ENCODE peak calls at places on chromosomes 11 and 22, in seven cellular contexts. One of them, this sample, is unnamed.

GRCh38 chr22:43919106-43919965 is 4.3 kb upstream of the PNPLA3 start:
- DNase-seq in mammary epithelial cell: peak
- DNase-seq in AG09309: no peak
- DNase-seq in HFF-Myc: no peak
- DNase-seq in GM12865: no peak
- DNase-seq in lower leg skin: no peak
- DNase-seq in GM20000: no peak
- DNase-seq in this sample: no peak

GRCh38 chr22:24731786-24732185 is 42.7 kb downstream of the PIWIL3 start:
- DNase-seq in mammary epithelial cell: peak
- DNase-seq in AG09309: no peak
- DNase-seq in HFF-Myc: no peak
- DNase-seq in GM12865: no peak
- DNase-seq in lower leg skin: no peak
- DNase-seq in GM20000: no peak
- DNase-seq in this sample: no peak

GRCh38 chr11:19820100-19820499 is 107.5 kb downstream of the NAV2 start:
- DNase-seq in mammary epithelial cell: no peak
- DNase-seq in AG09309: no peak
- DNase-seq in HFF-Myc: no peak
- DNase-seq in GM12865: no peak
- DNase-seq in lower leg skin: no peak
- DNase-seq in GM20000: no peak
- DNase-seq in this sample: no peak

GRCh38 chr11:6284250-6284649 is 24.6 kb downstream of the CCKBR start:
- DNase-seq in mammary epithelial cell: no peak
- DNase-seq in AG09309: no peak
- DNase-seq in HFF-Myc: no peak
- DNase-seq in GM12865: no peak
- DNase-seq in lower leg skin: no peak
- DNase-seq in GM20000: no peak
- DNase-seq in this sample: no peak

GRCh38 chr22:35368386-35368785 is 12.5 kb upstream of the HMOX1 start:
- DNase-seq in mammary epithelial cell: no peak
- DNase-seq in AG09309: no peak
- DNase-seq in HFF-Myc: no peak
- DNase-seq in GM12865: no peak
- DNase-seq in lower leg skin: no peak
- DNase-seq in GM20000: no peak
- DNase-seq in this sample: no peak

GRCh38 chr11:63643205-63643604 is 28.0 kb downstream of the ATL3 start:
- DNase-seq in mammary epithelial cell: no peak
- DNase-seq in AG09309: no peak
- DNase-seq in HFF-Myc: no peak
- DNase-seq in GM12865: no peak
- DNase-seq in lower leg skin: no peak
- DNase-seq in GM20000: no peak
- DNase-seq in this sample: no peak

GRCh38 chr11:15179167-15179566 is 64.4 kb downstream of the INSC start:
- DNase-seq in mammary epithelial cell: no peak
- DNase-seq in AG09309: peak
- DNase-seq in HFF-Myc: peak
- DNase-seq in GM12865: no peak
- DNase-seq in lower leg skin: no peak
- DNase-seq in GM20000: no peak
- DNase-seq in this sample: no peak

GRCh38 chr11:102268083-102268984 is 49.0 kb upstream of the BIRC3 start:
- DNase-seq in mammary epithelial cell: peak
- DNase-seq in AG09309: no peak
- DNase-seq in HFF-Myc: no peak
- DNase-seq in GM12865: peak
- DNase-seq in lower leg skin: peak
- DNase-seq in GM20000: peak
- DNase-seq in this sample: peak

GRCh38 chr11:123822591-123822990 is 16.4 kb upstream of the OR6M1 start:
- DNase-seq in mammary epithelial cell: peak
- DNase-seq in AG09309: no peak
- DNase-seq in HFF-Myc: no peak
- DNase-seq in GM12865: no peak
- DNase-seq in lower leg skin: no peak
- DNase-seq in GM20000: no peak
- DNase-seq in this sample: no peak

GRCh38 chr11:134572741-134573675 is 161.0 kb upstream of the B3GAT1 start:
- DNase-seq in mammary epithelial cell: no peak
- DNase-seq in AG09309: no peak
- DNase-seq in HFF-Myc: no peak
- DNase-seq in GM12865: no peak
- DNase-seq in lower leg skin: no peak
- DNase-seq in GM20000: no peak
- DNase-seq in this sample: no peak

GRCh38 chr11:9250139-9250582 is 15.0 kb downstream of the DENND5A start:
- DNase-seq in mammary epithelial cell: no peak
- DNase-seq in AG09309: no peak
- DNase-seq in HFF-Myc: no peak
- DNase-seq in GM12865: peak
- DNase-seq in lower leg skin: no peak
- DNase-seq in GM20000: peak
- DNase-seq in this sample: no peak

GRCh38 chr11:1054143-1055108 is 17.9 kb upstream of the MUC6 start:
- DNase-seq in mammary epithelial cell: no peak
- DNase-seq in AG09309: no peak
- DNase-seq in HFF-Myc: peak
- DNase-seq in GM12865: no peak
- DNase-seq in lower leg skin: no peak
- DNase-seq in GM20000: no peak
- DNase-seq in this sample: no peak

GRCh38 chr22:37032535-37033460 is 13.3 kb downstream of the MPST start:
- DNase-seq in mammary epithelial cell: peak
- DNase-seq in AG09309: peak
- DNase-seq in HFF-Myc: no peak
- DNase-seq in GM12865: no peak
- DNase-seq in lower leg skin: no peak
- DNase-seq in GM20000: no peak
- DNase-seq in this sample: no peak

GRCh38 chr11:123525072-123525471 is 95.0 kb downstream of the GRAMD1B start:
- DNase-seq in mammary epithelial cell: no peak
- DNase-seq in AG09309: no peak
- DNase-seq in HFF-Myc: no peak
- DNase-seq in GM12865: no peak
- DNase-seq in lower leg skin: no peak
- DNase-seq in GM20000: no peak
- DNase-seq in this sample: no peak

GRCh38 chr11:121534131-121535093 is 81.6 kb upstream of the SORL1-AS1 start:
- DNase-seq in mammary epithelial cell: peak
- DNase-seq in AG09309: no peak
- DNase-seq in HFF-Myc: no peak
- DNase-seq in GM12865: no peak
- DNase-seq in lower leg skin: no peak
- DNase-seq in GM20000: no peak
- DNase-seq in this sample: no peak

GRCh38 chr11:36453678-36454077 is 56.4 kb downstream of the TRAF6 start:
- DNase-seq in mammary epithelial cell: peak
- DNase-seq in AG09309: no peak
- DNase-seq in HFF-Myc: no peak
- DNase-seq in GM12865: peak
- DNase-seq in lower leg skin: no peak
- DNase-seq in GM20000: no peak
- DNase-seq in this sample: no peak

GRCh38 chr11:47033439-47033838 is 96.9 kb downstream of the CSTPP1 start:
- DNase-seq in mammary epithelial cell: no peak
- DNase-seq in AG09309: no peak
- DNase-seq in HFF-Myc: peak
- DNase-seq in GM12865: no peak
- DNase-seq in lower leg skin: no peak
- DNase-seq in GM20000: no peak
- DNase-seq in this sample: no peak

DNA sequence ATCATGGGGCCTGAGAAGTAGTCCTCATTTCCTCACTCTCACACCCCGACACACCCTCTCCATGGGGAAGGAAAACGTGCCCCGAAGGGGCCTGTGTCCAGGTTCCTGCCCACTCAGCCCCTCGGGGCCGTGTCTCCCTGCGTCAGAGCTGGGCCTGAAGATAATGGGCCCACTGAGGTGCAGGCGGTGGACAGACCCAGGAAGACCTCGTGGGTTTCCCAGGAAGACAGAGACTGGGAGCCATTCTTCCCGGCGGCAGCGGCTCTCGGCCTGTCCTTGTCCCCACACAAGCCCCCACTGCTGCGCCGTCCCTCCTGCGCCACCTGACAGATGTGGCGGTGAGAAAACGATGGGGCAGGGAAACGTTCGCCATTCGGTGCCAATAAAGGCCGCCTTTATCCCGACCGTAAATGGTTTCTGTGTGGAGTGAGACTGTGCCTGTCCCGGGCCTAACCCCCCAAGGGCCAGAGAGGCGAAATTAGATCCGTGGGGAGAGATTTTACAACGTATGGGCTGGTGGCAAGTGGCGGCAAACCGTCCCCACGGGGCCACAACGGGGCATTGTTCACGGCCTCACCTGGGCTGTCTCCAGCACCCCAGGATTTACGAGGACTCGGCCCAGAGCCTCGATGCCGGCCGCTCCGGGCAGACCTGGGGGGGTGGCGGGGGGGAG is 88.9 kb downstream of the CDKN1C start:
- DNase-seq in mammary epithelial cell: no peak
- DNase-seq in AG09309: no peak
- DNase-seq in HFF-Myc: no peak
- DNase-seq in GM12865: no peak
- DNase-seq in lower leg skin: peak
- DNase-seq in GM20000: no peak
- DNase-seq in this sample: no peak
- TF ChIP-seq CTCF in mammary epithelial cell: no peak
- TF ChIP-seq CTCF in AG09309: no peak
- TF ChIP-seq CTCF in HFF-Myc: no peak
- TF ChIP-seq CTCF in GM12865: no peak
- TF ChIP-seq CTCF in lower leg skin: no peak
- TF ChIP-seq CTCF in GM20000: no peak
- TF ChIP-seq CTCF in this sample: no peak

DNA sequence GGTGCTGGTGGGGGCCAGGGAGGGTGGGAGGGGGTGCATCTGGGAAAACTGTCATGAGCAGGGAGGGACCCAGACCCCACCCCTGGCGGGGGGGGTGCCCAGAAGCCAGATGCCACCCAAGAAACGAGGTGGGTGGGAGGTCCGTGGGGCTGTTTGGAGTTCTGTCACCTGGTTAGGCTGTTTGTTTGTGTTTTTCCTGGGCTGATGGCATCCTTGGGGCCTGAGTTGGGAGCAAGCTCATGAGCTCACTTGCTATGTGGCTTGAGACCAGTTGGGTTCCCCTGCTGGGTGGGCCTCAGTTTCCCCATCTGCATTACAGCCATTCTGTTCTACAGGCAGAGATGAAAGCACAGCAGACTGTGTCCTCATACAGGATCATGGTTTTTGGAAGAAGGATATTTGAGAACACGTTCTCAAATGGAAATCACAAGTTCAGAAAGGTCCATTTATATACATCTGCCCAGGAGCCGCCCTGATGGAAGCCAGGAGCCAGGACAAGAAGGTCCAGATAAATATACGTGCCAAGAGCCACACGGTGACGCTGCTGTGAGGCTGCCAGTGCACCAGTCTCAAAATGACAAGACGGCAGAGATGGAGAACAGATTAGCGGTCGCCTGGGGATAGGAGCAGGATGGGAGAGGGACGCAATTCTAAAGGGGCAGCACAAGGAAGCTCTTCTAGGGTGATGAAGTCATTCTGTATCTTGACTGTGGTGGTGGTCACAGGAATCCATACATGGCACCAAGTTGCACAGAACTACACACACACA is 312.9 kb downstream of the MN1 start:
- DNase-seq in mammary epithelial cell: no peak
- DNase-seq in AG09309: no peak
- DNase-seq in HFF-Myc: no peak
- DNase-seq in GM12865: no peak
- DNase-seq in lower leg skin: no peak
- DNase-seq in GM20000: no peak
- DNase-seq in this sample: no peak
- TF ChIP-seq CTCF in mammary epithelial cell: no peak
- TF ChIP-seq CTCF in AG09309: no peak
- TF ChIP-seq CTCF in HFF-Myc: no peak
- TF ChIP-seq CTCF in GM12865: no peak
- TF ChIP-seq CTCF in lower leg skin: no peak
- TF ChIP-seq CTCF in GM20000: no peak
- TF ChIP-seq CTCF in this sample: no peak

DNA sequence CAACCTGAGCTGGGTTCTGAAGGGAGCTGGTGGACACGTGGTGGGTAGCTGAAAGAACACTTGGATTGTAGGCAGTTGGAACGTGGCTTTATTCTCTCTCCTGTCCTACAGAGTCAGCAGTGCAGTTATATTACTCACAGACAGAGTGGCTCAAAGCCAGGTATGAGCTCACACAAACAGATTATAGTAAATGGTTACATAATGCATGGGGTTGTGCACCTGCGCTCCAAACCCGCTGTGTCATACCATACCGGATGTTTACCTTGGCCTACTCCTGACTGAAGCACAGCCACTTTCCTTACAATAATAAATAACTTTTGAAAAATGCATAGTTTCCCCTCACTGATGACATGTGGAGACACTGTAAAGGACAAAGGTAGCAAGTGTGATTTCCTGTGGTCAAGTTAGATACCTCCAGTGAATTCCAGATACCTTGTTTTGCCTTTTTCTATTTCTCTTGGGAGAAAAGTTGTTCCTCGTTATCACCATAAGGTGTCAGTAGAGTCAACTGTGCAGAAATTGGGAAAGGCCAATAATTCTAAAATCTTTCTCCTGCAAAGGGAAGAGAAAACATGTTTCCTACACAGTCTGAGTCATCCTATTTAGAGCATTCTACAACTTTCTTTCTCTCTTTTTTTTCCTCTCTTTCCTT is 13.5 kb downstream of the MS4A6A start:
- DNase-seq in mammary epithelial cell: peak
- DNase-seq in AG09309: no peak
- DNase-seq in HFF-Myc: no peak
- DNase-seq in GM12865: peak
- DNase-seq in lower leg skin: no peak
- DNase-seq in GM20000: no peak
- DNase-seq in this sample: no peak
- TF ChIP-seq CTCF in mammary epithelial cell: peak
- TF ChIP-seq CTCF in AG09309: peak
- TF ChIP-seq CTCF in HFF-Myc: no peak
- TF ChIP-seq CTCF in GM12865: peak
- TF ChIP-seq CTCF in lower leg skin: no peak
- TF ChIP-seq CTCF in GM20000: no peak
- TF ChIP-seq CTCF in this sample: no peak

DNA sequence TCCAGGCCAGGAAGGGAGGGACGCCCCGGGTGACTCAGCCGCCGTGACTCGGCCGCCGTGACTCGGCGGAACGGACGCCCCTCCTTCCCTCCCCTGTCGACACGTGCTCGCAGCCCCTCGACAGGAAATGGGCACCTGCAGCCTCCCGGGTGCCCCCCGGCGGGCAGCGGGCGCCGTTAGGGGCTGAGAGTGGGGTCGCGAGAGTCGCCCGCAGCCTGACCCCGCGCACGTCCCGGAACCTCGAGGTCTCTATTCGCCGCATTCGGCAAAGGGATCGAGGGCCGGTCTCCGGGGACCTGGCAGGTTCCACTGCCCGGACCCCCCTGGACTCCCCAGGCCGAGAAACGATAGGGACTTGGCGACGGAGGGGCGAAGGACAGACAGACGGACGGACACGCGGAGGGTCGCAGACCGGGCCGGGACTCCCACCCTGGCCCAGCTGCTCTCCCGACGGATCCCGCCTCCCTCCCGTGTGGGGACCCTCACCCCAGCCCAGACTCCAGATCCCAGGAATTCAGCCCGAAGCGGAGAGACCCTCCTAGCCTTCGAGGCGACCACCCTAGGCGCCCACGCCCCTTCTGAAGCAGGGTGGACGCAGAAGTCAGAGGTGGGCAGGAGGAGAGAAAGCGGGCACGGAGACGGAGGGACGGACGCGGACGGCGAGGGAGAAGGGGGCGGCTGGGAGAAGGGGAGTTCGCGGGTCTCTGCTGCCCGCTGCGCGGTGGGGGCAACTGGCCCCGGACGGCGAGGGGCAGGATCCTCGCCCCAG is 648 bp downstream of the FOSL1 start:
- DNase-seq in mammary epithelial cell: no peak
- DNase-seq in AG09309: no peak
- DNase-seq in HFF-Myc: no peak
- DNase-seq in GM12865: peak
- DNase-seq in lower leg skin: peak
- DNase-seq in GM20000: peak
- DNase-seq in this sample: peak
- TF ChIP-seq CTCF in mammary epithelial cell: no peak
- TF ChIP-seq CTCF in AG09309: no peak
- TF ChIP-seq CTCF in HFF-Myc: no peak
- TF ChIP-seq CTCF in GM12865: peak
- TF ChIP-seq CTCF in lower leg skin: no peak
- TF ChIP-seq CTCF in GM20000: no peak
- TF ChIP-seq CTCF in this sample: no peak